ENCODE peak calls at places on chromosomes 7 and 10, in four cellular contexts. V, K, T and U are unnamed samples. For H3K36me3 and H3K4me1, the result is how much of the 10 kb centered on the place peaks cover.

GRCh38 chr10:17276756-17277424 is 48.8 kb downstream of the VIM start:
- DNase-seq in V (no peak), K (no peak), T (no peak), U (no peak)

GRCh38 chr7:39746162-39746782 is 122.9 kb downstream of the RALA start:
- DNase-seq in V (peak), K (peak), T (no peak), U (peak)

GRCh38 chr10:114879093-114879492 is 57.5 kb downstream of the FHIP2A start:
- DNase-seq in V (no peak), K (no peak), T (no peak), U (no peak)

GRCh38 chr10:42975558-42976352 is 101.1 kb upstream of the RET start:
- DNase-seq in V (peak), K (no peak), T (no peak), U (no peak)

GRCh38 chr10:104614245-104614831 is 26.8 kb upstream of the SORCS3 start:
- DNase-seq in V (peak), K (no peak), T (no peak), U (peak)

GRCh38 chr7:100515072-100515532 is 23.9 kb upstream of the AGFG2 start:
- DNase-seq in V (no peak), K (no peak), T (no peak), U (no peak)

GRCh38 chr7:28587211-28587610 is 174.9 kb downstream of the CREB5 start:
- DNase-seq in V (no peak), K (no peak), T (no peak), U (no peak)

GRCh38 chr7:5620459-5620881 is 161.0 kb downstream of the RNF216 start:
- DNase-seq in V (no peak), K (no peak), T (no peak), U (no peak)

GRCh38 chr7:130887182-130888016 is 153.4 kb upstream of the KLF14 start:
- DNase-seq in V (peak), K (no peak), T (no peak), U (no peak)

GRCh38 chr7:90669492-90669891 is 73.4 kb downstream of the CDK14 start:
- DNase-seq in V (no peak), K (no peak), T (no peak), U (no peak)

GRCh38 chr7:131212114-131212513 is 115.6 kb upstream of the MKLN1 start:
- DNase-seq in V (no peak), K (no peak), T (no peak), U (peak)

DNA sequence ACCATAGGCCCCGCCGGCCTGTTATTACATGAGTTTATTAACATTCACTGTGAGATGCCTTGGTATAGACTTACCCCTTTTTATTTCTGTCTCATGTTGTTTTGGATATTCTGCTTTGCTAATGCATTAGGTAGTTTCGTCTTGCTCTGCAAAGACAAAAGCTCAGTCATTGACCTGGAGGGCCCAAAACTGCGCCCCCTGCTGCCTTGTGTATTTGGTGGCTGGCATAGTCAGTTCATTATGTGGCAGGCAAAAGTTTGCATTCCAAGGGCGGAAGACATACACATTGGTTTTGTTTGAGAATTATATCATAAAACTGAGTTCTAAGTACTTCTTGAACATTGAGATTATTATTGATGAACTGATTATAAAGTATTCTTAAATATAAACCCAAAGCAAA is 372.5 kb downstream of the SDK1 start:
- DNase-seq in V (peak), K (peak), T (no peak), U (peak)
- TF ChIP-seq SUZ12 in V (no peak), K (no peak), T (no peak), U (no peak)

GRCh38 chr7:151129882-151130591 is 37.5 kb downstream of the GBX1 start:
- DNase-seq in V (no peak), K (no peak), T (no peak), U (no peak)

GRCh38 chr7:151132461-151133205 is 34.9 kb downstream of the GBX1 start:
- DNase-seq in V (no peak), K (no peak), T (no peak), U (no peak)

GRCh38 chr7:151130741-151131157 is 36.7 kb downstream of the GBX1 start:
- DNase-seq in V (no peak), K (no peak), T (no peak), U (no peak)

GRCh38 chr7:151131622-151132293 is 35.7 kb downstream of the GBX1 start:
- DNase-seq in V (no peak), K (no peak), T (no peak), U (no peak)

DNA sequence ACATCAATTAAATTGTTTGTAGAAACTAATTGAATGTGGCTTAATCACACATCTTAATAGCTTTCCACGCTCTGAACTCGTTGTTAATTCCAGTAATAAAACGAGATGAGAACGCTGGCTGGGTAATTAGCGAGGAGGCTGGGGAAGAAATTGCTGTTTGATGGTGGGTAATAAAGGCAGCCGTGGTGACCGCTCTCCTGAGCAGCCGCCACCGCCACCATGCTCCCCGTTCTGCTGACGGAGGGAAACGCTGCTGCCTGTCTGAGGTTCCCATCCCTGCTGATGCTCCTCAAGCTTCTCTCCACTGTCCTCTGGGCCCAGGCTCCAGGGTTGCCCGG is 36.2 kb downstream of the GBX1 start:
- DNase-seq in V (no peak), K (no peak), T (no peak), U (no peak)
- H3K36me3 ChIP-seq in V (half or more), K (under half), T (under half), U (half or more)

GRCh38 chr10:131880016-131880590 is 20.7 kb upstream of the PPP2R2D start:
- DNase-seq in V (no peak), K (no peak), T (no peak), U (no peak)
- H3K4me1 ChIP-seq in V (under half), K (under half), T (under half), U (under half)

DNA sequence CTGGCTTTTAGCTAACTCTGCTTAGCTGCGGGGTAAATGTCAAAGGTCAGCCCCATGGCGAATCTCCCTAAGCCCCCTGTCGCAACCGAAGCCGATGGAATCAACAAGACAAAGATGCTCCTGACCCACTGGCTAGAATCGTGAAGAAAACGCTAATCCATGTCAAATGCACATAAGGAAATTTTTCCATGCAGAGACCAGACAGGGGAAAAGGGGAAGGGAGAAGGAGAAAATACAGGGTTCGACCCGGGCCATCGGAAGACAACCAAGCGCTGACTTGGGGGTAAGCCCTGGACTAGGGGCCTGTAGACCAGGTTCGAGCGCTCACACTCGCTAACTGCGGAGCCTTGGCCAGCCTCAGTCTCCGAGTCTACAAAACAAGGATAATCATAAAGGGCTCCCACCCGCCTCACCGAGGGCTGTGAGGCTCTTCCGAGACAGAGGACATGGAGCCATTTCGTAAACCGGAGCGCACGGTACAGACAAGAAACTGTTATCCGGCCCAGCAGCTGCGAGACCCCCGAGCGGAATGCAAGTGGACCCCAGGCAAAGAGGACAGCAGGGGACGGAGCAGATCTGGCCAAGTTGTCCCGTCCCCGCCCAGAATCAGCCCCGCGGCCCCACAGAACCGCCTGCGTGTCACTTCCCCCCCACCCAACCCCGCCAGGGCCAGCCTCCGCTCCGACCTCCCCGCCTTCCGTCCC is 501 bp downstream of the SAR1A start:
- DNase-seq in V (no peak), K (no peak), T (no peak), U (no peak)
- TF ChIP-seq SUZ12 in V (no peak), K (no peak), T (no peak), U (no peak)

GRCh38 chr10:123475466-123475865 is 190.7 kb upstream of the GPR26 start:
- DNase-seq in V (peak), K (no peak), T (no peak), U (no peak)

GRCh38 chr10:123485577-123485976 is 180.6 kb upstream of the GPR26 start:
- DNase-seq in V (no peak), K (no peak), T (no peak), U (no peak)

GRCh38 chr10:123478112-123478511 is 188.0 kb upstream of the GPR26 start:
- DNase-seq in V (no peak), K (no peak), T (no peak), U (no peak)

GRCh38 chr10:123480845-123481244 is 185.3 kb upstream of the GPR26 start:
- DNase-seq in V (no peak), K (no peak), T (no peak), U (no peak)

DNA sequence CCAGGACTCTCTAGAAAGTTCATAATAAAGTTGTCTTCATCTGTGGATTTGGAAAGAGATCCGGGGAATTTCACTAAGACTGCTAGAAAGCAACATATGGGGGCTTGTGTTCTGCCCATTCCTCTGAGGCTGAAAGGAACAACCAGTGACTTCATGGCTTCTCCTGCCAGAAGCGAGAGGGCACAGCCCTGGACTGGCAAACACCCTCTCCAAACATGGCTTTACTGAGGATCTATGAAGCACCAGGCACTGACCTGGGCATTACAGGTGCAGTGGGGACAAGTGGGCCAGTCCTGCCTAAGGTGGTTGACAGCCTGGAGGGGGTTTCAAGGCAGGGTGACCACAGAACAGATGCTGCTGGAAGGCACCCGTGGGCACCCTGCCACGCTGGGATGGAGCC is 185.8 kb upstream of the GPR26 start:
- DNase-seq in V (no peak), K (no peak), T (no peak), U (no peak)
- H3K36me3 ChIP-seq in V (under half), K (under half), T (under half), U (under half)

GRCh38 chr7:107232568-107233090 is 63.8 kb downstream of the HBP1 start:
- DNase-seq in V (no peak), K (no peak), T (no peak), U (no peak)

GRCh38 chr7:107236857-107237256 is 68.1 kb downstream of the HBP1 start:
- DNase-seq in V (no peak), K (no peak), T (no peak), U (no peak)

GRCh38 chr7:107233981-107234380 is 65.2 kb downstream of the HBP1 start:
- DNase-seq in V (no peak), K (no peak), T (no peak), U (no peak)

GRCh38 chr7:107233174-107233573 is 64.4 kb downstream of the HBP1 start:
- DNase-seq in V (no peak), K (no peak), T (peak), U (no peak)

GRCh38 chr7:107234436-107234835 is 65.6 kb downstream of the HBP1 start:
- DNase-seq in V (no peak), K (no peak), T (no peak), U (no peak)
- H3K4me1 ChIP-seq in V (under half), K (under half), T (under half), U (under half)

GRCh38 chr7:158416283-158416933 is 171.2 kb downstream of the PTPRN2 start:
- DNase-seq in V (no peak), K (no peak), T (no peak), U (no peak)

GRCh38 chr7:158415316-158415715 is 172.3 kb downstream of the PTPRN2 start:
- DNase-seq in V (no peak), K (no peak), T (no peak), U (no peak)

GRCh38 chr7:158411232-158411950 is 176.2 kb downstream of the PTPRN2 start:
- DNase-seq in V (no peak), K (no peak), T (no peak), U (no peak)

GRCh38 chr7:158410720-158411119 is 176.9 kb downstream of the PTPRN2 start:
- DNase-seq in V (no peak), K (no peak), T (no peak), U (no peak)

DNA sequence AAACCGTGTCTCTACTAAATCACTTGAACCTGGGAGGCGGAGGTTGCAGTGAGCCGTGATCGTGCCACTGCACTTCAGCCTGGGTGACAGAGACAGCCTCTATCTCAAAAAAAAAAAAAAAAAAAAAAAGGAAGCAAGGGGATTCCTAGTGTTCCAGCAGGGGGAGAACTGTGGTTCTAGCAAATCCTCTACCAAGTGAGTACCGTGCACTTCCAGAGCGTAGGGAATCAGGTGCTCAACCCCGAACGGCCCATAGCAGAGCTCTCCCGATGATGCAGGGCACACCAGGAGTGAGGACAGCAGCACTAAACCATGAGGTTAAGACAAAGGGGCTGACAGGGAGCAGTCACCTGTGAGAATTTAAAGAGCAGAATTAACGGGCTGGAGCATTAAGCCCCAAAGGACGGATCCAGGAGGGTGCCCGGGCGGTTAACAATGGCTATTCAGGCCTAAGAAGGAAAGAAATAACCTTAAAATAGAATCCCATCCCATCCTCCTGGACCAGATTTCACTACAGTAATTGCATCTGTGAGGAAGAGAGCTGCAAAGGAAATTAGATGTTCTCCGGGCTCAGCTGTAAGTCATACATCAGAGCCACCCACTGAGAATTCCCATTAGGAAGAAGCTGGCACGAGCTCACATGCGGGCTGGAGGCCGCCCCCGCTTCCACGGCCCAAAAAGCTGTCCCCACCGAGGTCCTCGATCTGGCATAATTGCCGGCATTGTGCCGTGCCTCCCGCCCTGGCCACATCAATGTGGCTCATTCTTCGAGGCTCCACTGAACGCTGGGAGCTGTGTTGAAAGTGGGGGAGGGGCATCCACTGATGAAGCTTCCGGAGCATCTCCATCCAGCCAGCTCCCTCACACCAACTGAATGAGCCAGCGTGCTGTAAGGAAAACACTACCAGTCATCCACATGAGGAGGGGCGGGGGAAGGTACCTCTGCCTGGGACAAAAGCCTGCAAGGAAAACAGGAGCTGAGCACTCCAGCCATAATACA is 173.4 kb downstream of the PTPRN2 start:
- DNase-seq in V (no peak), K (no peak), T (no peak), U (no peak)
- TF ChIP-seq SUZ12 in V (no peak), K (no peak), T (no peak), U (no peak)

GRCh38 chr7:102244601-102245000 is 42.1 kb upstream of the SH2B2 start:
- DNase-seq in V (no peak), K (no peak), T (no peak), U (no peak)

GRCh38 chr7:102248081-102248455 is 38.6 kb upstream of the SH2B2 start:
- DNase-seq in V (no peak), K (no peak), T (no peak), U (no peak)

GRCh38 chr7:102251531-102252372 is 34.9 kb upstream of the SH2B2 start:
- DNase-seq in V (no peak), K (no peak), T (no peak), U (no peak)

GRCh38 chr7:102252373-102252982 is 34.2 kb upstream of the SH2B2 start:
- DNase-seq in V (no peak), K (no peak), T (no peak), U (no peak)

DNA sequence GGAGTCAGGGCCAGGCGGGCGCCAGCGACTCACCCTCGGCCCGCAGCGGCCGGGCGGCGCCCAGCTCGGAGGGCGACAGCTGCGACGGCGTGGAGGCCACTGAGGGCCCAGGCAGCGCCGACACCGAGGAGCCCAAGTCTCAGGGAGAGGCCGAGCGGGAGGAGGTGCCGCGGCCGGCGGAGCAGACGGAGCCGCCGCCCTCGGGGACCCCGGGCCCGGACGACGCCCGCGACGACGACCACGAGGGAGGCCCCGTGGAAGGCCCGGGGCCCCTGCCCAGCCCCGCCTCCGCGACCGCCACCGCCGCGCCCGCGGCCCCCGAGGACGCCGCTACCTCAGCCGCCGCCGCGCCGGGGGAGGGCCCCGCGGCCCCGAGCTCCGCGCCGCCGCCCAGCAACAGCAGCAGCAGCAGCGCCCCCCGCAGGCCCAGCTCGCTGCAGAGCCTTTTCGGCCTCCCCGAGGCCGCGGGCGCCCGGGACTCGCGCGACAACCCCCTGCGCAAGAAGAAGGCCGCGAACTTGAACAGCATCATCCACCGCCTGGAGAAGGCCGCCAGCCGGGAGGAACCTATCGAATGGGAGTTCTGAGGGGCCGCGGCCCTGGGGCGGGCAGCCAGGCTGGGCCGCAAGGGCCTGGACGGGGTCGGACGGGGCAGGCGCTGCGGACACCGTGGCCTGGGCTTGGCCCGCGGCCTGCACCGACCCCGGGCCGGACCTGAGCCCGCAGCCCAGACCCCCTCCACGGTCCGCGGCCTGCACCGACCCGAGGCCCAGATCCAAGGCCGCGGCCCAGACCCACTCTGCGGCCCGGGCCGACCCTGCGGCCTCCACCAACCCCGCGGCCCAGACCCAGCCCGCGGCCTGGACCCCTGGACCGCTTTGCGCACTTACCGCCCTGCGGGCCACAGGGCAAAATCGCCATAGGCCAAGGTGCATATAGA is 37.9 kb upstream of the SH2B2 start:
- DNase-seq in V (no peak), K (peak), T (no peak), U (no peak)
- H3K36me3 ChIP-seq in V (under half), K (under half), T (under half), U (under half)

DNA sequence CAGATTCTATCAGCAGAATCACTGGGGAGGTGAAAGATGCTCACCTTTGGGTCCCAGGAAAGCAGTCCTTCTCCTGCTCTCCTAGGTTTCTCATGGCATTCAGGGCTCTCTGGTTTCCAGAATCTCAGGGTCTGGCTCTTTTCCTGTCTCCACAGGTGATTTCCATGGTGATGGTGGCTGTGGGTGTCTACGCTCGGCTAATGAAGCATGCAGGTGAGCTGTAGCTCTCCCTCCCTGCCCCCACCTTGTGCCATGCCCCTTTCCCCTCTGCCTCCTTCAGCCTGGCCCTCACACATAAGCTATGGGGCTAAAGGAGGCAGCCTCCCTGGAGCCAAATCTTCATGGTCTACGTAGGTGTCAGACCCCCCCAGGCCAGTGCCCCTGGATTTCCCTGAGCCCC is 17.0 kb downstream of the TSPAN33 start:
- DNase-seq in V (no peak), K (no peak), T (no peak), U (no peak)
- H3K4me1 ChIP-seq in V (under half), K (under half), T (under half), U (under half)